ENCODE peak calls at places on chromosomes 3 and 15, in five cellular contexts. H is tibial nerve, V is HepG2, A is sigmoid colon, U is transverse colon. J is an unnamed sample.
A peak's percentile ranks its signal among the peaks of the same experiment; 100 is the strongest.

GRCh38 chr15:68315495-68316007 is 38.0 kb downstream of the FEM1B start:
- DNase-seq in H (no peak), A (no peak), V (no peak), U (no peak), J (no peak)

GRCh38 chr3:2244137-2244536 is 145.5 kb downstream of the CNTN4 start:
- DNase-seq in A (no peak), V (no peak), H (no peak), U (no peak), J (no peak)

GRCh38 chr15:63015618-63016017 is 26.9 kb upstream of the TPM1 start:
- DNase-seq in A (peak; percentile 75), U (no peak), V (no peak), H (no peak), J (no peak)

GRCh38 chr15:27561816-27562215 is 537.3 kb downstream of the OCA2 start:
- DNase-seq in V (no peak), A (no peak), U (no peak), H (no peak), J (no peak)

GRCh38 chr15:73517566-73517965 is 74.6 kb downstream of the REC114 start:
- DNase-seq in A (no peak), V (no peak), H (no peak), U (no peak), J (no peak)

GRCh38 chr3:190378240-190378891 is 9.6 kb upstream of the CLDN16 start:
- DNase-seq in H (no peak), A (no peak), U (no peak), V (no peak), J (no peak)

GRCh38 chr15:62416535-62416934 is 251.4 kb upstream of the C2CD4B start:
- DNase-seq in U (no peak), H (no peak), V (no peak), A (no peak), J (no peak)

GRCh38 chr15:33392453-33392852 is 81.7 kb downstream of the RYR3 start:
- DNase-seq in A (no peak), V (no peak), U (no peak), H (no peak), J (no peak)

GRCh38 chr15:40046721-40047412 is 7.9 kb upstream of the SRP14 start:
- DNase-seq in U (no peak), V (no peak), H (no peak), A (peak; percentile 40), J (no peak)

GRCh38 chr3:167749209-167749608 is 13.7 kb downstream of the SERPINI1 start:
- DNase-seq in V (no peak), H (no peak), U (no peak), A (no peak), J (no peak)

GRCh38 chr15:27817258-27817657 is 281.9 kb downstream of the OCA2 start:
- DNase-seq in U (no peak), H (no peak), A (no peak), V (no peak), J (no peak)

GRCh38 chr3:37973250-37974054 is 17.1 kb upstream of the VILL start:
- DNase-seq in U (no peak), V (no peak), H (no peak), A (peak; percentile 84), J (no peak)

GRCh38 chr3:122719273-122719921 is 38.8 kb downstream of the PARP14 start:
- DNase-seq in A (no peak), H (no peak), U (no peak), V (no peak), J (no peak)

GRCh38 chr3:99505646-99506269 is 132.6 kb upstream of the COL8A1 start:
- DNase-seq in U (peak; percentile 11), H (no peak), A (peak; percentile 77), V (no peak), J (no peak)

GRCh38 chr3:44802006-44802405 is 40.4 kb downstream of the KIF15 start:
- DNase-seq in A (no peak), U (no peak), V (no peak), H (no peak), J (no peak)

GRCh38 chr3:159855599-159856495 is 132.8 kb upstream of the IL12A start:
- DNase-seq in H (no peak), U (no peak), V (no peak), A (no peak), J (no peak)

GRCh38 chr3:146139586-146140110 is 21.3 kb downstream of the PLOD2 start:
- DNase-seq in A (no peak), U (no peak), H (no peak), V (no peak), J (no peak)

GRCh38 chr3:190996376-190996775 is 133.9 kb upstream of the GMNC start:
- DNase-seq in H (no peak), U (no peak), A (no peak), V (no peak), J (no peak)

GRCh38 chr3:9028134-9028533 is 64.9 kb upstream of the RAD18 start:
- DNase-seq in A (peak; percentile 95), U (peak; percentile 76), V (no peak), H (peak; percentile 61), J (no peak)

GRCh38 chr15:29418178-29418577 is 148.6 kb upstream of the NSMCE3 start:
- DNase-seq in H (no peak), A (no peak), U (no peak), V (no peak), J (no peak)

GRCh38 chr15:85485956-85486567 is 105.7 kb downstream of the AKAP13 start:
- DNase-seq in A (no peak), H (no peak), V (peak; percentile 75), U (peak; percentile 59), J (no peak)

GRCh38 chr15:52709172-52709979 is 30.2 kb upstream of the ATOSA start:
- DNase-seq in A (no peak), U (peak; percentile 85), V (peak; percentile 51), H (no peak), J (no peak)

GRCh38 chr15:84818221-84819131 is 1.3 kb downstream of the ALPK3 start:
- DNase-seq in U (no peak), V (peak; percentile 74), H (no peak), A (no peak), J (no peak)

GRCh38 chr3:133570139-133570936 is 3.1 kb upstream of the CDV3 start:
- DNase-seq in H (no peak), U (no peak), A (no peak), V (peak; percentile 78), J (no peak)

GRCh38 chr15:85694086-85694485 is 100.6 kb downstream of the KLHL25 start:
- DNase-seq in V (no peak), U (no peak), H (no peak), A (no peak), J (no peak)

GRCh38 chr15:78075490-78076230 is 1.9 kb downstream of the TBC1D2B start:
- DNase-seq in V (peak; percentile 68), H (peak; percentile 36), A (peak; percentile 86), U (peak; percentile 70), J (no peak)

GRCh38 chr3:194688946-194689345 is 3.3 kb downstream of the FAM43A start:
- DNase-seq in U (no peak), A (no peak), H (no peak), V (no peak), J (no peak)

GRCh38 chr15:37289109-37289765 is 188.9 kb upstream of the MEIS2 start:
- DNase-seq in V (peak; percentile 1), H (no peak), A (no peak), U (no peak), J (no peak)

GRCh38 chr3:71127463-71128243 is 455.9 kb downstream of the FOXP1 start:
- DNase-seq in V (no peak), A (no peak), H (no peak), U (no peak), J (no peak)

GRCh38 chr15:56496635-56497034 is 31.7 kb upstream of the MNS1 start:
- DNase-seq in H (no peak), A (no peak), V (peak; percentile 60), U (no peak), J (no peak)

DNA sequence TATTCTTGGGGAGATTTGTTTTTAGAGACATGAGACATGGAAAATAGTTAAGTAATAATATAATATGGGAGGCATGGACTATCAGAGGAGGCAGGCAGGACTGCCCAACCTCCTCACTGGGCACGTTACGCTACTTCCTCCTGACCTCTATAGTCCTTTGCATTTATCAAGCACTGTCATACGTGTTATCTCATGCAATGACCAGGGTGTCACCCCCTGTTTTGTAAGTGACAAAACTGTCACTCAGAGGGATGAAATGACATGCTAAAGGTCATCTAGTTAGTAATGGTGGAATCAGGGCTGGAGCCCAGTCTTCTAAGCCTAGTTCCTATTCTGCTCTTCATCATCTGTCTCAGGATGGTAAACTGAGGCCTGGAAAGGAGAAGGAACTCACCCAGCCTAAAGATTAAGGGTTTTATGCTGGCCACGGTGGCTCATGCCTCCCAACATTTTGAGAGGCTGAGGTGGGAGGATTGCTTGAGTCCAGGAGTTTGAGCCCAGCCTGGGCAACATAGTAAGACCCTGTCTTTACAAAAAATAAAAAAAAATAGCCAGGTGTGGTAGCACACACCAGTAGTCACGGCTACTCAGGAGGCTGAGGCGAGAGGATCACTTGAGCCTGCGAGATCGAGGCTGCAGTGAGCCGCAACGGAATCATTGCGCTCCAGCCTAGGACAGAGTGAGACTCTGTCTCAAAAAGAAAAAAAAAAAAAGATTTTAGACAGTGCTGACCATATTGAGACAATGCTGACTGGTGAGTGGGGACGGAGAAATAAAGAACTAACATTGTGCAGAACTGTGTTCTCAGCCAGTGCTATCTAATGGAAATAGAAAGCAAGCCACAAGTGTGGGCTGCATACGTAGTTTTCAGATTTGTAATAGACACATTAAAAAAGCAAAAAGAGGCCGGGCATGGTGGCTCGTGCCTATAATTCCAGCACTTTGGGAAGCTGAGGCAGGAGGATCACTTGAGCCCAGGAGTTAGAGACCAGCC is 67.0 kb downstream of the ST6GAL1 start:
- DNase-seq in U (no peak), A (no peak), V (no peak), H (no peak), J (no peak)
- TF ChIP-seq POLR2A in U (no peak), A (no peak), V (no peak), H (no peak), J (no peak)

DNA sequence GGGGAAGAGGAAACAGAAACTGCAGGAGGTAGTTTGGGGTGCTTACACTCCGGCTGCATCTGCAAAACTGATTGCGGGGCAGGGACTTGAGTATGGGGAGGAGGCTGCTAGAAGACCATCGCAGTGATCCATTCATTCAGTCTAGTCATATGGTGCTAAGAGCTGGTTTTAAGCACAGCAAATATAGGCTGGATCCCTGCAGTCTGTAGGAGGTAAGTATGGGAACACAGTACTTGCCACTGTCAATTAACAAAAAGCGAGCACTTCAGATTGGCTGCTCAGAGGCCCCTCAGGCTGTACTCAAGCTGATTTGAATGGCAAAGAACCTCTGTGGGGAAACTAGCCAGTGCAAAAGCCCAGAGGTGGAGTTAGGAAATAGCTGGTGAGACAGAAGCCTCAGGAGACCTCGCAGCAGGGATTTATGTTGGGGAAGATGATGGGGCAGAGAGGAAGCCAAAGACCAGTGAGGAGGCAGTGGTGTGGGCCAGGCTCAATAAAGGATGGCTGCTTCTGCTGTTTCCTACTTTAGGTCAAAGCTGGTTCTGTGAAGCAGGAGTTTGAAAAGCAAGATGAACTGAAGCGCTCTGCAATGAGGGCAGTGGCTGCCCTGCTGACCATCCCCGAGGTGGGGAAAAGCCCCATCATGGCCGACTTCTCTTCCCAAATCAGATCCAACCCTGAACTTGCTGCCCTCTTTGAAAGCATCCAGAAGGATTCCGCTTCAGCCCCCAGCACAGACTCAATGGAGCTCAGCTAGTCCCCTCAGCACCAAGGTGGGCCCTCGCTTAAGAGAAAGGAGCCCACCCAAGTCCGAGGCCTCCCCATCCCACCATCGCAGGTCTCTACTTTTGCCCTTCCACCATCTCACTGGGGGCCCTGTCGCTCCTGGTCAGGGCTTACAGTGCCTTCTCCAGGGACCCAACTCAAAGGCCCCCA is 7.9 kb downstream of the RPL32 start:
- DNase-seq in U (no peak), V (no peak), A (no peak), H (no peak), J (no peak)
- TF ChIP-seq POLR2A in U (no peak), V (peak; percentile 25), A (no peak), H (no peak), J (no peak)

GRCh38 chr3:11078826-11079520 is 75.3 kb upstream of the HRH1 start:
- DNase-seq in U (no peak), H (no peak), V (no peak), A (no peak), J (no peak)
- TF ChIP-seq POLR2A in U (no peak), H (no peak), V (no peak), A (no peak), J (no peak)

GRCh38 chr3:184337981-184338380 is 581 bp downstream of the FAM131A start:
- DNase-seq in H (no peak), A (no peak), V (no peak), U (no peak), J (no peak)
- TF ChIP-seq POLR2A in H (no peak), A (no peak), V (no peak), U (no peak), J (no peak)

J was measured in esophagus squamous epithelium.